ENCODE peak calls at places on chromosomes 1 and 21, in six cellular contexts. One of them, this sample, is unnamed.

GRCh38 chr1:100353988-100354387 is 1.7 kb downstream of the CDC14A start:
- DNase-seq in substantia nigra: no peak
- DNase-seq in colonic mucosa: no peak
- DNase-seq in fibroblast of mammary gland: peak
- DNase-seq in neural progenitor cell: peak
- DNase-seq in stimulated activated CD8-positive, alpha-beta memory T cell treated with anti-CD3 and anti-CD28 coated beads, Interleukin-2, amount 100 ng/mL, for 48 hours: no peak
- DNase-seq in this sample: no peak

GRCh38 chr1:64121766-64122385 is 81.5 kb upstream of the UBE2U start:
- DNase-seq in substantia nigra: no peak
- DNase-seq in colonic mucosa: no peak
- DNase-seq in fibroblast of mammary gland: peak
- DNase-seq in neural progenitor cell: no peak
- DNase-seq in stimulated activated CD8-positive, alpha-beta memory T cell treated with anti-CD3 and anti-CD28 coated beads, Interleukin-2, amount 100 ng/mL, for 48 hours: no peak
- DNase-seq in this sample: no peak

GRCh38 chr21:33022828-33023573 is 2.7 kb upstream of the OLIG2 start:
- DNase-seq in substantia nigra: no peak
- DNase-seq in colonic mucosa: no peak
- DNase-seq in fibroblast of mammary gland: no peak
- DNase-seq in neural progenitor cell: peak
- DNase-seq in stimulated activated CD8-positive, alpha-beta memory T cell treated with anti-CD3 and anti-CD28 coated beads, Interleukin-2, amount 100 ng/mL, for 48 hours: no peak
- DNase-seq in this sample: peak

GRCh38 chr1:32327204-32327603 is 8.8 kb downstream of the MARCKSL1 start:
- DNase-seq in substantia nigra: no peak
- DNase-seq in colonic mucosa: no peak
- DNase-seq in fibroblast of mammary gland: no peak
- DNase-seq in neural progenitor cell: no peak
- DNase-seq in stimulated activated CD8-positive, alpha-beta memory T cell treated with anti-CD3 and anti-CD28 coated beads, Interleukin-2, amount 100 ng/mL, for 48 hours: no peak
- DNase-seq in this sample: no peak

GRCh38 chr1:11428789-11429188 is 50.2 kb upstream of the DISP3 start:
- DNase-seq in substantia nigra: no peak
- DNase-seq in colonic mucosa: no peak
- DNase-seq in fibroblast of mammary gland: no peak
- DNase-seq in neural progenitor cell: no peak
- DNase-seq in stimulated activated CD8-positive, alpha-beta memory T cell treated with anti-CD3 and anti-CD28 coated beads, Interleukin-2, amount 100 ng/mL, for 48 hours: no peak
- DNase-seq in this sample: no peak

GRCh38 chr1:7669559-7670208 is 101.4 kb upstream of the VAMP3 start:
- DNase-seq in substantia nigra: no peak
- DNase-seq in colonic mucosa: peak
- DNase-seq in fibroblast of mammary gland: peak
- DNase-seq in neural progenitor cell: peak
- DNase-seq in stimulated activated CD8-positive, alpha-beta memory T cell treated with anti-CD3 and anti-CD28 coated beads, Interleukin-2, amount 100 ng/mL, for 48 hours: peak
- DNase-seq in this sample: peak

GRCh38 chr1:219692981-219693380 is 80.1 kb upstream of the ZC3H11B start:
- DNase-seq in substantia nigra: no peak
- DNase-seq in colonic mucosa: no peak
- DNase-seq in fibroblast of mammary gland: peak
- DNase-seq in neural progenitor cell: no peak
- DNase-seq in stimulated activated CD8-positive, alpha-beta memory T cell treated with anti-CD3 and anti-CD28 coated beads, Interleukin-2, amount 100 ng/mL, for 48 hours: no peak
- DNase-seq in this sample: no peak

GRCh38 chr1:20588634-20589225 is at the start of gene CDA:
- DNase-seq in substantia nigra: no peak
- DNase-seq in colonic mucosa: peak
- DNase-seq in fibroblast of mammary gland: no peak
- DNase-seq in neural progenitor cell: no peak
- DNase-seq in stimulated activated CD8-positive, alpha-beta memory T cell treated with anti-CD3 and anti-CD28 coated beads, Interleukin-2, amount 100 ng/mL, for 48 hours: no peak
- DNase-seq in this sample: no peak

GRCh38 chr21:27425574-27425973 is 458.7 kb upstream of the ADAMTS5 start:
- DNase-seq in substantia nigra: no peak
- DNase-seq in colonic mucosa: no peak
- DNase-seq in fibroblast of mammary gland: peak
- DNase-seq in neural progenitor cell: no peak
- DNase-seq in stimulated activated CD8-positive, alpha-beta memory T cell treated with anti-CD3 and anti-CD28 coated beads, Interleukin-2, amount 100 ng/mL, for 48 hours: no peak
- DNase-seq in this sample: no peak

GRCh38 chr21:33290441-33290840 is 24.3 kb downstream of the IL10RB start:
- DNase-seq in substantia nigra: no peak
- DNase-seq in colonic mucosa: peak
- DNase-seq in fibroblast of mammary gland: no peak
- DNase-seq in neural progenitor cell: no peak
- DNase-seq in stimulated activated CD8-positive, alpha-beta memory T cell treated with anti-CD3 and anti-CD28 coated beads, Interleukin-2, amount 100 ng/mL, for 48 hours: no peak
- DNase-seq in this sample: no peak

GRCh38 chr1:60972841-60973364 is 109.5 kb upstream of the NFIA start:
- DNase-seq in substantia nigra: no peak
- DNase-seq in colonic mucosa: no peak
- DNase-seq in fibroblast of mammary gland: peak
- DNase-seq in neural progenitor cell: no peak
- DNase-seq in stimulated activated CD8-positive, alpha-beta memory T cell treated with anti-CD3 and anti-CD28 coated beads, Interleukin-2, amount 100 ng/mL, for 48 hours: no peak
- DNase-seq in this sample: no peak

GRCh38 chr1:245680395-245680794 is 525.6 kb downstream of the KIF26B start:
- DNase-seq in substantia nigra: no peak
- DNase-seq in colonic mucosa: no peak
- DNase-seq in fibroblast of mammary gland: no peak
- DNase-seq in neural progenitor cell: no peak
- DNase-seq in stimulated activated CD8-positive, alpha-beta memory T cell treated with anti-CD3 and anti-CD28 coated beads, Interleukin-2, amount 100 ng/mL, for 48 hours: no peak
- DNase-seq in this sample: no peak

GRCh38 chr1:59669752-59670312 is 144.9 kb upstream of the HOOK1 start:
- DNase-seq in substantia nigra: no peak
- DNase-seq in colonic mucosa: no peak
- DNase-seq in fibroblast of mammary gland: peak
- DNase-seq in neural progenitor cell: peak
- DNase-seq in stimulated activated CD8-positive, alpha-beta memory T cell treated with anti-CD3 and anti-CD28 coated beads, Interleukin-2, amount 100 ng/mL, for 48 hours: no peak
- DNase-seq in this sample: peak

This sample was measured in putamen.